ENCODE peak calls at places on chromosomes 12 and 14, in four cellular contexts. Q is left ventricle myocardium inferior, M is lower lobe of right lung, A is Peyer's patch. X is an unnamed sample.
A peak's percentile ranks its signal among the peaks of the same experiment; 100 is the strongest.

GRCh38 chr14:81453166-81453766 is 53.1 kb upstream of the STON2 start:
- DNase-seq in A (no peak), M (no peak), Q (no peak), X (peak; percentile 67)

GRCh38 chr14:37591941-37592287 is 3.1 kb downstream of the FOXA1 start:
- DNase-seq in A (peak; percentile 77), M (no peak), Q (no peak), X (no peak)

GRCh38 chr12:132205271-132206092 is 61.2 kb downstream of the NOC4L start:
- DNase-seq in M (no peak), A (no peak), Q (no peak), X (no peak)

GRCh38 chr14:97280526-97280925 is 483.3 kb downstream of the VRK1 start:
- DNase-seq in A (no peak), Q (no peak), M (no peak), X (no peak)

GRCh38 chr12:25501565-25501964 is 51.5 kb downstream of the LMNTD1 start:
- DNase-seq in A (no peak), Q (no peak), M (no peak), X (no peak)

GRCh38 chr12:11885261-11886038 is 185.3 kb upstream of the BCL2L14 start:
- DNase-seq in M (no peak), A (no peak), Q (no peak), X (peak; percentile 54)

GRCh38 chr12:42706331-42706730 is 116.8 kb upstream of the PRICKLE1 start:
- DNase-seq in M (no peak), A (no peak), Q (no peak), X (no peak)

GRCh38 chr12:7638064-7638763 is 27.5 kb downstream of the APOBEC1 start:
- DNase-seq in A (no peak), M (no peak), Q (no peak), X (no peak)

GRCh38 chr14:50260511-50260910 is 29.1 kb upstream of the SOS2 start:
- DNase-seq in M (no peak), A (no peak), Q (no peak), X (no peak)

GRCh38 chr14:71130491-71131179 is 223.4 kb downstream of the PCNX1 start:
- DNase-seq in M (no peak), A (no peak), Q (no peak), X (no peak)

GRCh38 chr12:120488057-120488660 is 7.8 kb upstream of the DYNLL1 start:
- DNase-seq in Q (no peak), A (no peak), M (no peak), X (peak; percentile 8)

GRCh38 chr14:104054222-104054905 is 31.1 kb upstream of the ASPG start:
- DNase-seq in A (no peak), M (no peak), Q (no peak), X (no peak)

GRCh38 chr12:107372229-107372658 is 278.9 kb upstream of the CRY1 start:
- DNase-seq in Q (no peak), M (no peak), A (no peak), X (no peak)

GRCh38 chr12:56129210-56129691 is 1.2 kb downstream of the ESYT1 start:
- DNase-seq in A (peak; percentile 72), M (peak; percentile 82), Q (peak; percentile 65), X (peak; percentile 86)

GRCh38 chr12:42790761-42791151 is 201.2 kb upstream of the PRICKLE1 start:
- DNase-seq in A (no peak), Q (no peak), M (no peak), X (no peak)

GRCh38 chr14:74459289-74459946 is 33.4 kb upstream of the SYNDIG1L start:
- DNase-seq in Q (no peak), A (no peak), M (no peak), X (no peak)

GRCh38 chr14:22339277-22339676 is 249.7 kb downstream of the DAD1 start:
- DNase-seq in Q (peak; percentile 83), M (no peak), A (peak; percentile 48), X (no peak)

GRCh38 chr12:48352157-48352775 is 1.5 kb upstream of the ZNF641 start:
- DNase-seq in Q (no peak), M (no peak), A (no peak), X (no peak)

GRCh38 chr14:75273272-75274044 is 5.2 kb upstream of the FOS start:
- DNase-seq in M (no peak), Q (no peak), A (no peak), X (no peak)

GRCh38 chr12:88334271-88334670 is 192.2 kb downstream of the TMTC3 start:
- DNase-seq in M (no peak), Q (no peak), A (no peak), X (no peak)

GRCh38 chr12:116614194-116614885 is 55.2 kb downstream of the MAP1LC3B2 start:
- DNase-seq in Q (no peak), M (no peak), A (no peak), X (no peak)

GRCh38 chr14:38127784-38128183 is 79.9 kb upstream of the SSTR1 start:
- DNase-seq in A (no peak), M (no peak), Q (no peak), X (no peak)

GRCh38 chr12:18414671-18415070 is 153.4 kb downstream of the PIK3C2G start:
- DNase-seq in Q (no peak), A (no peak), M (no peak), X (no peak)

GRCh38 chr14:76941544-76942287 is 86.8 kb downstream of the IRF2BPL start:
- DNase-seq in A (no peak), M (no peak), Q (no peak), X (no peak)

GRCh38 chr14:105481886-105482454 is 4.7 kb upstream of the CRIP1 start:
- DNase-seq in A (peak; percentile 96), M (peak; percentile 97), Q (peak; percentile 93), X (peak; percentile 98)

DNA sequence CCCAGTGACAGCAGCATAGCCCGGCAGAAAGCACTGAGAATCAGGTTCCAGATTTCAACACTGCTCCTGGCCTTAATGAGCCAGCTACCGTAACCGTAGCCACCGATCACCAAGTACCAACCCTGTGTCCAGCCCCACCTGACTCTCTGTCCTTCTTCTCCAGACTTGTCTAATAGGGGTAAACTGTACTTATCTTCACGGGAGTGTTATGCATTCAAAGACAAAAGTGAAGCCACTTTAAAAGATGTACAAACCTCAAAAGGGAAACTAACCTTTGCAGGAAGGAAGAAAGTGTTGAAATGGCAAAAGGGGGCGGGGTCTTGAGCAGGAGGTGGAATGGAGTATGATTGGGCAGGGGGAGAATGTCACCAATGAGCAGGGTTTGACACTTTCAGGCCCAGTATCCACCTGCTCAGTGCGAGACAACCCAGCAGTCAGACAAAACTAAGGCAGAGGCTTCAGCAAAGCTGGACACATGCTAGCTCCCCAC is 226.1 kb downstream of the CHST11 start:
- DNase-seq in Q (no peak), A (no peak), M (no peak), X (no peak)
- H3K4me3 ChIP-seq in Q (no peak overlapping the region), A (no peak overlapping the region), M (peak overlapping the region; percentile 27), X (no peak overlapping the region)

GRCh38 chr12:104986022-104986941 is at the start of gene NOPCHAP1:
- DNase-seq in Q (peak; percentile 95), A (peak; percentile 95), M (peak; percentile 94), X (peak; percentile 94)

GRCh38 chr12:104990950-104991349 is 4.8 kb downstream of the NOPCHAP1 start:
- DNase-seq in A (no peak), M (no peak), Q (no peak), X (no peak)

GRCh38 chr12:104985206-104985605 is 910 bp upstream of the NOPCHAP1 start:
- DNase-seq in A (no peak), Q (no peak), M (no peak), X (no peak)
- H3K4me3 ChIP-seq in A (peak overlapping the region; percentile 75), Q (peak overlapping the region; percentile 95), M (no peak overlapping the region), X (no peak overlapping the region)

DNA sequence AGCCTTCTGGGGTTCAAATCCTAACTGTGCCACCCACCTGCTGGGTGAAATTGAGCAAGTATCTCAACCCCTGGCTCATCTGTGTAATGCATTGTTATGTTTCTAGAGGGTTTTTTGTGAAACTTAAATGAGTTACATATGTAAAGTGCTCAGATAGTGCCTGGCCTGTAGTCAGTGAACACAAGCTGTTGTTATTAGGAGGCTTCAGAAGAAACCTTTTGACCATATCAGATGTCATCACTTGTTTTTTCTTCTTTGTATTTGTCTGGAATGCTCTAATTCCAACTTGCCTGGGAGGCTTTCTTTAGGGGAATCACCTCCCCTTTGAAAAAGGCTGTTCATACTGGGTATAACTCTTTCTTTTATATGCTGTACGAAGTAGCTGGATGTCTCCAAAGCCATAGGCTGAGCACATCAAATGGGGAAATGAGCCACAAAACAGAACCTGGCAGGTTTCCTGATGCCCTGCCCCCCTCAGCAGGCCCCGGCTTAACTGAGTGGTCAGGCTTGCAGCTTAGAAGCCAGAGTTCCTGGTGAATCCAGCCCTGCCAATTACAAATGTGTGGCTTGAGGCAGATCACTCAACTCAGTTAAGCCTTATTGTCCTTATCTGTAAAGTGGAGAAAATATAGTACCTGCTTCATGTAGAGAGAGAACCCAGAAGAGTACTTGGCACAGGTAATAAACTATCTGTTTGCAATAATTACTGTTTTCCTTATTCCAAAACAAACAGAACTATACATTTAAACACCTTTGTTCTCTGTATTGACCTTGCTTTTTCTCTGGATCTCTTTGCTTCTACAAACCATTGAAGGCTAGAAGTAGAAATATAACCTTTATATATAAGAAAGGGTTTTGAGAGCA is 71.0 kb upstream of the SRSF5 start:
- DNase-seq in A (no peak), Q (no peak), M (no peak), X (no peak)
- H3K4me3 ChIP-seq in A (no peak overlapping the region), Q (no peak overlapping the region), M (no peak overlapping the region), X (no peak overlapping the region)

DNA sequence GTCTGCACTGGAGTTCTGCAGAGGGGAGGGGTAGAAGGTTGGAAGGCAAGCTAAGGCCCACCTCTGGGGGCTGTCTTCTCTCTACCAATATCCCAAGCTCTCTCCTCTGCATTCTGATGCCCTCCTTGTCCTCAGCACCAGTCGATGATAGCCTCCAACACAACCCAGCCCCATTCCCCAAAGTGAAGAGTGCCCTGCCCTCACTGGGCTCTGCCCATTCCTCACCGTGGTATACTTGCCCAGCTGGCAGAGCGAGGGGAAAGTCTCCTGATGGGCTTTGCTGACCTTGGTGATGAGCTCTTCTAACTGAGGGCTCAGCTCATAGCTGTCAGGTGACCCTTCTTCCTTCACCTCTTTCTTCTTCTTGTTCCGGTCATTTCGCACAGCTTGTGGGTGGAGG is 7.2 kb upstream of the ITGB7 start:
- DNase-seq in Q (no peak), A (peak; percentile 33), M (no peak), X (no peak)
- H3K4me3 ChIP-seq in Q (peak overlapping the region; percentile 56), A (no peak overlapping the region), M (peak overlapping the region; percentile 6), X (no peak overlapping the region)

X was measured in pancreas.